ENCODE peak calls at places on chromosomes 5 and 9, in eight cellular contexts. B is germinal center; A is activated CD4-positive, CD25-positive, alpha-beta regulatory T cell treated with anti-CD3 and anti-CD28 coated beads, Interleukin-2, amount 50 U/mL, for 72 hours; S is NCI-H1092; Z is neural progenitor cell; J is lung microvascular endothelial cell; O is stimulated activated CD4-positive, alpha-beta T cell treated with anti-CD3 and anti-CD28 coated beads, Interleukin-1b, Interleukin-23, amount 100 ng/mL, for 1 hour; H is body of pancreas. F is an unnamed sample.

GRCh38 chr9:34675048-34675714 is 12.7 kb upstream of the CCL27 start:
- DNase-seq in Z (peak), A (no peak), S (peak), J (peak), H (peak), O (peak), B (peak), F (peak)

GRCh38 chr5:115336964-115337363 is 40.5 kb upstream of the CCDC112 start:
- DNase-seq in S (no peak), B (no peak), J (no peak), H (no peak), A (no peak), Z (no peak), O (no peak), F (no peak)

GRCh38 chr9:114592356-114592755 is 4.8 kb downstream of the ATP6V1G1 start:
- DNase-seq in Z (no peak), A (no peak), J (peak), H (no peak), O (no peak), B (peak), S (no peak), F (peak)

GRCh38 chr5:137957948-137958347 is 68.7 kb downstream of the PKD2L2 start:
- DNase-seq in S (no peak), B (no peak), H (no peak), Z (no peak), J (no peak), O (no peak), A (no peak), F (no peak)

GRCh38 chr5:58182287-58182841 is 277.5 kb downstream of the PLK2 start:
- DNase-seq in B (no peak), S (no peak), J (no peak), H (no peak), O (no peak), Z (no peak), A (no peak), F (no peak)

GRCh38 chr5:1185652-1186350 is 15.6 kb upstream of the SLC6A19 start:
- DNase-seq in H (peak), A (no peak), S (no peak), O (no peak), Z (no peak), J (peak), B (no peak), F (no peak)

GRCh38 chr5:952597-953271 is 55.9 kb upstream of the NKD2 start:
- DNase-seq in S (no peak), O (no peak), Z (no peak), A (no peak), B (no peak), H (no peak), J (no peak), F (no peak)

GRCh38 chr9:135864447-135865049 is 42.8 kb downstream of the CAMSAP1 start:
- DNase-seq in J (peak), O (peak), B (peak), S (peak), Z (peak), A (peak), H (peak), F (peak)

GRCh38 chr5:158565017-158565789 is 534.5 kb downstream of the EBF1 start:
- DNase-seq in B (no peak), O (no peak), Z (no peak), J (no peak), S (no peak), H (no peak), A (no peak), F (no peak)

GRCh38 chr5:179549973-179550510 is 312 bp upstream of the RUFY1 start:
- DNase-seq in B (peak), S (no peak), Z (no peak), A (no peak), H (no peak), O (no peak), J (peak), F (no peak)

GRCh38 chr5:55173696-55174101 is 722 bp upstream of the CDC20B start:
- DNase-seq in B (peak), O (no peak), J (no peak), A (no peak), H (peak), S (no peak), Z (peak), F (no peak)

GRCh38 chr5:175569701-175570100 is 88.2 kb upstream of the HRH2 start:
- DNase-seq in A (no peak), Z (no peak), J (no peak), B (no peak), H (no peak), O (no peak), S (no peak), F (no peak)

GRCh38 chr5:125433457-125433856 is 687.0 kb upstream of the ZNF608 start:
- DNase-seq in H (no peak), A (no peak), J (no peak), O (no peak), Z (no peak), S (no peak), B (no peak), F (no peak)

GRCh38 chr5:79685621-79686020 is 4.0 kb upstream of the CMYA5 start:
- DNase-seq in J (no peak), S (no peak), B (no peak), A (no peak), O (no peak), Z (no peak), H (no peak), F (no peak)

GRCh38 chr5:37792976-37793328 is 46.9 kb downstream of the GDNF start:
- DNase-seq in O (no peak), S (no peak), J (no peak), Z (no peak), A (no peak), B (no peak), H (no peak), F (peak)

GRCh38 chr5:131169810-131170539 is 769 bp upstream of the LYRM7 start:
- DNase-seq in A (no peak), H (no peak), J (peak), O (no peak), B (no peak), S (no peak), Z (no peak), F (no peak)

GRCh38 chr5:143309661-143310431 is 93.6 kb downstream of the NR3C1 start:
- DNase-seq in A (no peak), Z (no peak), J (peak), O (no peak), B (no peak), S (no peak), H (no peak), F (peak)

GRCh38 chr9:74770508-74771261 is 117.0 kb downstream of the TRPM6 start:
- DNase-seq in B (peak), A (peak), J (peak), H (peak), Z (peak), O (peak), S (peak), F (peak)

F was measured in GM03348.